ENCODE peak calls at places on chromosomes 16 and 17, in four cellular contexts. E, C, A and J are unnamed samples.

GRCh38 chr16:81521141-81521626 is 76.6 kb downstream of the CMIP start:
- DNase-seq in E (peak; percentile 89), C (peak; percentile 96), A (no peak), J (peak; percentile 49)

GRCh38 chr17:43536236-43537088 is 9.7 kb downstream of the ETV4 start:
- DNase-seq in E (peak; percentile 27), C (no peak), A (no peak), J (peak; percentile 91)

GRCh38 chr16:30075503-30076275 is at the start of gene PPP4C:
- DNase-seq in E (peak; percentile 92), C (peak; percentile 95), A (no peak), J (peak; percentile 93)

GRCh38 chr16:53892155-53892554 is 188.2 kb downstream of the FTO start:
- DNase-seq in E (peak; percentile 54), C (peak; percentile 70), A (peak; percentile 42), J (peak; percentile 86)

GRCh38 chr16:70341600-70341999 is 5.1 kb upstream of the DDX19A start:
- DNase-seq in E (no peak), C (no peak), A (no peak), J (peak; percentile 21)

GRCh38 chr17:74325743-74326379 is at the start of gene KIF19:
- DNase-seq in E (peak; percentile 66), C (peak; percentile 69), A (no peak), J (no peak)

GRCh38 chr16:48146710-48147109 is 9.1 kb downstream of the ABCC12 start:
- DNase-seq in E (no peak), C (no peak), A (no peak), J (no peak)

GRCh38 chr17:71458322-71458721 is 662.5 kb upstream of the SOX9 start:
- DNase-seq in E (peak; percentile 21), C (no peak), A (no peak), J (no peak)

GRCh38 chr17:62708587-62708986 is 81.1 kb downstream of the MRC2 start:
- DNase-seq in E (no peak), C (no peak), A (no peak), J (no peak)

GRCh38 chr16:29994613-29995329 is 646 bp downstream of the HIRIP3 start:
- DNase-seq in E (peak; percentile 31), C (peak; percentile 83), A (peak; percentile 28), J (peak; percentile 49)

GRCh38 chr16:87198328-87198731 is 118.9 kb downstream of the C16orf95 start:
- DNase-seq in E (no peak), C (no peak), A (no peak), J (no peak)

GRCh38 chr16:85894266-85894665 is 4.7 kb upstream of the IRF8 start:
- DNase-seq in E (peak; percentile 59), C (no peak), A (no peak), J (no peak)

GRCh38 chr16:81097230-81097629 is 1.0 kb upstream of the GCSH start:
- DNase-seq in E (no peak), C (no peak), A (no peak), J (no peak)

GRCh38 chr16:89015271-89015859 is 38.4 kb upstream of the CBFA2T3 start:
- DNase-seq in E (no peak), C (no peak), A (no peak), J (no peak)

GRCh38 chr16:75491876-75492275 is 3.4 kb downstream of the CHST6 start:
- DNase-seq in E (peak; percentile 28), C (no peak), A (no peak), J (no peak)

GRCh38 chr16:46918400-46918799 is 34.2 kb downstream of the GPT2 start:
- DNase-seq in E (no peak), C (no peak), A (no peak), J (no peak)